ENCODE peak calls at places on chromosomes 1 and 21, in four cellular contexts. E is dorsolateral prefrontal cortex, G is prostate gland, R is right atrium auricular region. Z is an unnamed sample.

GRCh38 chr1:37471345-37472231 is 2.8 kb upstream of the ZC3H12A start:
- DNase-seq in E (peak), R (peak), G (peak), Z (peak)

GRCh38 chr21:42652527-42653491 is 612 bp upstream of the PDE9A start:
- DNase-seq in E (peak), G (peak), R (peak), Z (peak)

GRCh38 chr1:84299536-84300260 is 1.8 kb upstream of the SAMD13 start:
- DNase-seq in R (no peak), E (no peak), G (no peak), Z (peak)

GRCh38 chr1:60904079-60904852 is 178.1 kb upstream of the NFIA start:
- DNase-seq in G (no peak), E (no peak), R (peak), Z (no peak)

GRCh38 chr1:1426961-1427934 is 6.2 kb upstream of the ANKRD65 start:
- DNase-seq in R (no peak), E (no peak), G (no peak), Z (no peak)

GRCh38 chr21:25733859-25734653 is 648 bp downstream of the ATP5PF start:
- DNase-seq in G (no peak), E (no peak), R (no peak), Z (peak)

GRCh38 chr1:86871001-86871400 is 42.9 kb downstream of the SELENOF start:
- DNase-seq in E (no peak), R (no peak), G (no peak), Z (no peak)

GRCh38 chr1:72915581-72915980 is 633.2 kb upstream of the NEGR1 start:
- DNase-seq in G (no peak), R (no peak), E (no peak), Z (no peak)

GRCh38 chr1:178931843-178932551 is 61.1 kb upstream of the ANGPTL1 start:
- DNase-seq in E (no peak), G (no peak), R (peak), Z (peak)

GRCh38 chr1:117015701-117016100 is 14.1 kb downstream of the CD101 start:
- DNase-seq in E (no peak), R (no peak), G (no peak), Z (no peak)

GRCh38 chr21:32090961-32091360 is 187.9 kb downstream of the MIS18A start:
- DNase-seq in G (no peak), E (no peak), R (no peak), Z (no peak)
- H3K27ac ChIP-seq in G (no peak), E (no peak), R (no peak), Z (no peak)

GRCh38 chr1:81706650-81707435 is 93.9 kb upstream of the ADGRL2 start:
- DNase-seq in E (no peak), R (no peak), G (no peak), Z (no peak)
- H3K27ac ChIP-seq in E (no peak), R (no peak), G (no peak), Z (no peak)

GRCh38 chr1:227954163-227954850 is 6.6 kb upstream of the WNT9A start:
- DNase-seq in R (peak), G (no peak), E (no peak), Z (no peak)

GRCh38 chr1:227951624-227952373 is 4.1 kb upstream of the WNT9A start:
- DNase-seq in E (no peak), G (no peak), R (peak), Z (peak)

GRCh38 chr1:227950735-227951224 is 3.0 kb upstream of the WNT9A start:
- DNase-seq in E (no peak), R (peak), G (no peak), Z (no peak)

GRCh38 chr1:227952374-227953021 is 4.8 kb upstream of the WNT9A start:
- DNase-seq in R (peak), E (no peak), G (no peak), Z (peak)

GRCh38 chr1:227953022-227953412 is 5.3 kb upstream of the WNT9A start:
- DNase-seq in R (no peak), G (no peak), E (no peak), Z (no peak)
- H3K27ac ChIP-seq in R (no peak), G (no peak), E (no peak), Z (no peak)

GRCh38 chr1:109277434-109278204 is 5.3 kb downstream of the PSRC1 start:
- DNase-seq in G (peak), R (peak), E (peak), Z (peak)

GRCh38 chr1:109280768-109281356 is 2.1 kb downstream of the PSRC1 start:
- DNase-seq in E (no peak), G (no peak), R (no peak), Z (no peak)

GRCh38 chr1:109281680-109282496 is 1.1 kb downstream of the PSRC1 start:
- DNase-seq in R (no peak), G (no peak), E (no peak), Z (no peak)

GRCh38 chr1:109282497-109282951 is 421 bp downstream of the PSRC1 start:
- DNase-seq in G (no peak), E (no peak), R (no peak), Z (peak)

GRCh38 chr1:109279615-109280278 is 3.2 kb downstream of the PSRC1 start:
- DNase-seq in G (no peak), R (no peak), E (no peak), Z (no peak)
- H3K27ac ChIP-seq in G (no peak), R (no peak), E (no peak), Z (no peak)

GRCh38 chr21:38995071-38995669 is 188.1 kb downstream of the PSMG1 start:
- DNase-seq in E (no peak), G (no peak), R (no peak), Z (no peak)

GRCh38 chr21:38995755-38996154 is 187.5 kb downstream of the PSMG1 start:
- DNase-seq in E (no peak), R (no peak), G (no peak), Z (peak)

GRCh38 chr21:38992737-38993136 is 187.0 kb downstream of the ETS2 start:
- DNase-seq in G (no peak), E (no peak), R (no peak), Z (no peak)

GRCh38 chr21:38994014-38994413 is 188.3 kb downstream of the ETS2 start:
- DNase-seq in G (no peak), E (no peak), R (no peak), Z (no peak)

GRCh38 chr21:38993561-38993960 is 187.8 kb downstream of the ETS2 start:
- DNase-seq in E (no peak), R (peak), G (peak), Z (peak)
- H3K27ac ChIP-seq in E (no peak), R (peak), G (peak), Z (peak)

Z was measured in colonic mucosa.